ENCODE peak calls at places on chromosomes 5 and 9, in eight cellular contexts. One of them, this sample, is unnamed.
A peak's percentile ranks its signal among the peaks of the same experiment; 100 is the strongest.

GRCh38 chr5:1052641-1053390 is 44.2 kb downstream of the NKD2 start:
- DNase-seq in upper lobe of right lung: no peak
- DNase-seq in iPS DF 6.9: no peak
- DNase-seq in aorta: peak; percentile 42
- DNase-seq in CD8-positive, alpha-beta memory T cell: peak; percentile 12
- DNase-seq in CD8-positive, alpha-beta T cell: no peak
- DNase-seq in H7: peak; percentile 56
- DNase-seq in heart left ventricle: peak; percentile 57
- DNase-seq in this sample: no peak

GRCh38 chr9:82209797-82210470 is 221.4 kb downstream of the SPATA31D1 start:
- DNase-seq in upper lobe of right lung: no peak
- DNase-seq in iPS DF 6.9: no peak
- DNase-seq in aorta: no peak
- DNase-seq in CD8-positive, alpha-beta memory T cell: no peak
- DNase-seq in CD8-positive, alpha-beta T cell: no peak
- DNase-seq in H7: no peak
- DNase-seq in heart left ventricle: no peak
- DNase-seq in this sample: no peak

GRCh38 chr9:6973762-6974161 is 216.0 kb downstream of the KDM4C start:
- DNase-seq in upper lobe of right lung: no peak
- DNase-seq in iPS DF 6.9: no peak
- DNase-seq in aorta: no peak
- DNase-seq in CD8-positive, alpha-beta memory T cell: no peak
- DNase-seq in CD8-positive, alpha-beta T cell: no peak
- DNase-seq in H7: no peak
- DNase-seq in heart left ventricle: no peak
- DNase-seq in this sample: no peak

GRCh38 chr5:176693477-176693851 is 46.2 kb downstream of the TSPAN17 start:
- DNase-seq in upper lobe of right lung: peak; percentile 81
- DNase-seq in iPS DF 6.9: no peak
- DNase-seq in aorta: no peak
- DNase-seq in CD8-positive, alpha-beta memory T cell: no peak
- DNase-seq in CD8-positive, alpha-beta T cell: no peak
- DNase-seq in H7: no peak
- DNase-seq in heart left ventricle: no peak
- DNase-seq in this sample: no peak

GRCh38 chr5:27171696-27172362 is 133.4 kb upstream of the CDH9 start:
- DNase-seq in upper lobe of right lung: no peak
- DNase-seq in iPS DF 6.9: no peak
- DNase-seq in aorta: no peak
- DNase-seq in CD8-positive, alpha-beta memory T cell: no peak
- DNase-seq in CD8-positive, alpha-beta T cell: no peak
- DNase-seq in H7: peak; percentile 11
- DNase-seq in heart left ventricle: no peak
- DNase-seq in this sample: no peak

GRCh38 chr5:134275822-134276221 is 49.9 kb upstream of the PPP2CA start:
- DNase-seq in upper lobe of right lung: no peak
- DNase-seq in iPS DF 6.9: no peak
- DNase-seq in aorta: no peak
- DNase-seq in CD8-positive, alpha-beta memory T cell: no peak
- DNase-seq in CD8-positive, alpha-beta T cell: no peak
- DNase-seq in H7: no peak
- DNase-seq in heart left ventricle: no peak
- DNase-seq in this sample: no peak

GRCh38 chr5:5140051-5141010 is at the start of gene ADAMTS16:
- DNase-seq in upper lobe of right lung: no peak
- DNase-seq in iPS DF 6.9: no peak
- DNase-seq in aorta: no peak
- DNase-seq in CD8-positive, alpha-beta memory T cell: no peak
- DNase-seq in CD8-positive, alpha-beta T cell: no peak
- DNase-seq in H7: peak; percentile 89
- DNase-seq in heart left ventricle: no peak
- DNase-seq in this sample: peak; percentile 62

GRCh38 chr9:34782372-34782771 is 72.4 kb upstream of the CCL21 start:
- DNase-seq in upper lobe of right lung: no peak
- DNase-seq in iPS DF 6.9: no peak
- DNase-seq in aorta: no peak
- DNase-seq in CD8-positive, alpha-beta memory T cell: no peak
- DNase-seq in CD8-positive, alpha-beta T cell: no peak
- DNase-seq in H7: no peak
- DNase-seq in heart left ventricle: no peak
- DNase-seq in this sample: no peak

GRCh38 chr5:179841621-179842020 is 17.0 kb downstream of the MRNIP start:
- DNase-seq in upper lobe of right lung: no peak
- DNase-seq in iPS DF 6.9: no peak
- DNase-seq in aorta: no peak
- DNase-seq in CD8-positive, alpha-beta memory T cell: no peak
- DNase-seq in CD8-positive, alpha-beta T cell: no peak
- DNase-seq in H7: no peak
- DNase-seq in heart left ventricle: no peak
- DNase-seq in this sample: peak; percentile 56

GRCh38 chr5:113250341-113250953 is 184.3 kb downstream of the TSSK1B start:
- DNase-seq in upper lobe of right lung: no peak
- DNase-seq in iPS DF 6.9: no peak
- DNase-seq in aorta: peak; percentile 50
- DNase-seq in CD8-positive, alpha-beta memory T cell: no peak
- DNase-seq in CD8-positive, alpha-beta T cell: no peak
- DNase-seq in H7: no peak
- DNase-seq in heart left ventricle: peak; percentile 48
- DNase-seq in this sample: peak; percentile 91

GRCh38 chr9:2041736-2042135 is 26.6 kb downstream of the SMARCA2 start:
- DNase-seq in upper lobe of right lung: no peak
- DNase-seq in iPS DF 6.9: no peak
- DNase-seq in aorta: no peak
- DNase-seq in CD8-positive, alpha-beta memory T cell: no peak
- DNase-seq in CD8-positive, alpha-beta T cell: no peak
- DNase-seq in H7: no peak
- DNase-seq in heart left ventricle: no peak
- DNase-seq in this sample: no peak

GRCh38 chr9:2039294-2040180 is 24.4 kb downstream of the SMARCA2 start:
- DNase-seq in upper lobe of right lung: no peak
- DNase-seq in iPS DF 6.9: no peak
- DNase-seq in aorta: peak; percentile 33
- DNase-seq in CD8-positive, alpha-beta memory T cell: no peak
- DNase-seq in CD8-positive, alpha-beta T cell: no peak
- DNase-seq in H7: peak; percentile 29
- DNase-seq in heart left ventricle: no peak
- DNase-seq in this sample: peak; percentile 64

GRCh38 chr9:2043881-2044462 is 28.8 kb downstream of the SMARCA2 start:
- DNase-seq in upper lobe of right lung: no peak
- DNase-seq in iPS DF 6.9: no peak
- DNase-seq in aorta: no peak
- DNase-seq in CD8-positive, alpha-beta memory T cell: no peak
- DNase-seq in CD8-positive, alpha-beta T cell: no peak
- DNase-seq in H7: peak; percentile 49
- DNase-seq in heart left ventricle: no peak
- DNase-seq in this sample: no peak

GRCh38 chr9:2043243-2043642 is 28.1 kb downstream of the SMARCA2 start:
- DNase-seq in upper lobe of right lung: no peak
- DNase-seq in iPS DF 6.9: no peak
- DNase-seq in aorta: no peak
- DNase-seq in CD8-positive, alpha-beta memory T cell: no peak
- DNase-seq in CD8-positive, alpha-beta T cell: no peak
- DNase-seq in H7: no peak
- DNase-seq in heart left ventricle: no peak
- DNase-seq in this sample: no peak

GRCh38 chr9:2040828-2041227 is 25.7 kb downstream of the SMARCA2 start:
- DNase-seq in upper lobe of right lung: no peak
- DNase-seq in iPS DF 6.9: no peak
- DNase-seq in aorta: no peak
- DNase-seq in CD8-positive, alpha-beta memory T cell: no peak
- DNase-seq in CD8-positive, alpha-beta T cell: no peak
- DNase-seq in H7: no peak
- DNase-seq in heart left ventricle: no peak
- DNase-seq in this sample: no peak
- H3K36me3 ChIP-seq in upper lobe of right lung: peaks cover 44% of the 10 kb centered on the region
- H3K36me3 ChIP-seq in iPS DF 6.9: no peaks in the 10 kb centered on the region
- H3K36me3 ChIP-seq in aorta: peaks cover 8% of the 10 kb centered on the region
- H3K36me3 ChIP-seq in CD8-positive, alpha-beta memory T cell: peaks cover 52% of the 10 kb centered on the region
- H3K36me3 ChIP-seq in CD8-positive, alpha-beta T cell: peaks cover 37% of the 10 kb centered on the region
- H3K36me3 ChIP-seq in H7: no peaks in the 10 kb centered on the region
- H3K36me3 ChIP-seq in heart left ventricle: peaks cover 84% of the 10 kb centered on the region
- H3K36me3 ChIP-seq in this sample: peaks cover 23% of the 10 kb centered on the region

GRCh38 chr9:137035507-137035834 is 3.6 kb upstream of the FUT7 start:
- DNase-seq in upper lobe of right lung: no peak
- DNase-seq in iPS DF 6.9: no peak
- DNase-seq in aorta: no peak
- DNase-seq in CD8-positive, alpha-beta memory T cell: no peak
- DNase-seq in CD8-positive, alpha-beta T cell: no peak
- DNase-seq in H7: peak; percentile 89
- DNase-seq in heart left ventricle: no peak
- DNase-seq in this sample: no peak
- H3K36me3 ChIP-seq in upper lobe of right lung: no peaks in the 10 kb centered on the region
- H3K36me3 ChIP-seq in iPS DF 6.9: no peaks in the 10 kb centered on the region
- H3K36me3 ChIP-seq in aorta: no peaks in the 10 kb centered on the region
- H3K36me3 ChIP-seq in CD8-positive, alpha-beta memory T cell: no peaks in the 10 kb centered on the region
- H3K36me3 ChIP-seq in CD8-positive, alpha-beta T cell: no peaks in the 10 kb centered on the region
- H3K36me3 ChIP-seq in H7: no peaks in the 10 kb centered on the region
- H3K36me3 ChIP-seq in heart left ventricle: peaks cover 27% of the 10 kb centered on the region
- H3K36me3 ChIP-seq in this sample: peaks cover 20% of the 10 kb centered on the region

GRCh38 chr5:139236479-139236878 is 38.3 kb upstream of the SIL1 start:
- DNase-seq in upper lobe of right lung: no peak
- DNase-seq in iPS DF 6.9: no peak
- DNase-seq in aorta: no peak
- DNase-seq in CD8-positive, alpha-beta memory T cell: no peak
- DNase-seq in CD8-positive, alpha-beta T cell: no peak
- DNase-seq in H7: no peak
- DNase-seq in heart left ventricle: no peak
- DNase-seq in this sample: no peak
- H3K36me3 ChIP-seq in upper lobe of right lung: no peaks in the 10 kb centered on the region
- H3K36me3 ChIP-seq in iPS DF 6.9: no peaks in the 10 kb centered on the region
- H3K36me3 ChIP-seq in aorta: no peaks in the 10 kb centered on the region
- H3K36me3 ChIP-seq in CD8-positive, alpha-beta memory T cell: no peaks in the 10 kb centered on the region
- H3K36me3 ChIP-seq in CD8-positive, alpha-beta T cell: no peaks in the 10 kb centered on the region
- H3K36me3 ChIP-seq in H7: no peaks in the 10 kb centered on the region
- H3K36me3 ChIP-seq in heart left ventricle: no peaks in the 10 kb centered on the region
- H3K36me3 ChIP-seq in this sample: no peaks in the 10 kb centered on the region

DNA sequence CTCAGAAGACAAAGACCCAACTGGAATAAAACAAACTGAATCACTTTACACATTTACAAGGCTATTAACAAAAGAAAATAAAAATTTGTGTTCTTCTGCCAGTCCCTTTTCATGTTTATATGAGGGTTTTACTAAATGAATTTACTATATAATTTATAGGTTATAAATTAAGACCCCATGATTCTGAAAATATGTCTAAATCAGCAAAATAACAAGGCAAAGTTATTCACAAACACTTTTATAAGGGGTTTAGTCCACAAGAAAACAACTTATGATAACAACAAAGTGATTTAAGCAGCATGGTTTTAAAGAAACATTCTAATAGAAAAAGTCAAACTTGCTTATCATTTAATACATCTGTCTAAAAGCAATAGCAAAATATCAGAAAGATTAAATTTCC is 4.9 kb downstream of the MIER3 start:
- DNase-seq in upper lobe of right lung: no peak
- DNase-seq in iPS DF 6.9: no peak
- DNase-seq in aorta: no peak
- DNase-seq in CD8-positive, alpha-beta memory T cell: no peak
- DNase-seq in CD8-positive, alpha-beta T cell: no peak
- DNase-seq in H7: no peak
- DNase-seq in heart left ventricle: no peak
- DNase-seq in this sample: no peak
- H3K36me3 ChIP-seq in upper lobe of right lung: peaks cover 53% of the 10 kb centered on the region
- H3K36me3 ChIP-seq in iPS DF 6.9: peaks cover 5% of the 10 kb centered on the region
- H3K36me3 ChIP-seq in aorta: peaks cover 4% of the 10 kb centered on the region
- H3K36me3 ChIP-seq in CD8-positive, alpha-beta memory T cell: peaks cover 13% of the 10 kb centered on the region
- H3K36me3 ChIP-seq in CD8-positive, alpha-beta T cell: peaks cover 5% of the 10 kb centered on the region
- H3K36me3 ChIP-seq in H7: peaks cover 9% of the 10 kb centered on the region
- H3K36me3 ChIP-seq in heart left ventricle: peaks cover 75% of the 10 kb centered on the region
- H3K36me3 ChIP-seq in this sample: no peaks in the 10 kb centered on the region

DNA sequence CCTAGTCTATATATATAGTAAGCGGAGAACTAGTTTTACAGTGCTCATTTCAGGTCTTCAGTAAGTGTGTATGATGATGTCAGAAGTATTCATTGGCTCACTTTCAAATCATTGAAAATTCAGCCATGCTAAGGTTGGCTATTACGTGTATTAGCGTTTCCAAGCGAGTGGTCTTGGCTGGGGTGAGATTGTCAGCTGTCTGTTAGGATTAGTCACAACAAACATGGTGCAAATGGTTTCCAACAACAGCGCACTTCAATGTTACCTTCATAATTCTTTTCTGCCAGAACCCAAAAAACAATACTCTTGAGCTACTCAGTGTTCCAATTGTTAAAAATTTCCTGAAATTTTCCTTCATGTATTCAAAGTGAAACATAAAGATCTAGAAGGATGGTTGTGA is 283.0 kb downstream of the AOPEP start:
- DNase-seq in upper lobe of right lung: no peak
- DNase-seq in iPS DF 6.9: no peak
- DNase-seq in aorta: no peak
- DNase-seq in CD8-positive, alpha-beta memory T cell: no peak
- DNase-seq in CD8-positive, alpha-beta T cell: no peak
- DNase-seq in H7: no peak
- DNase-seq in heart left ventricle: no peak
- DNase-seq in this sample: no peak
- H3K36me3 ChIP-seq in upper lobe of right lung: peaks cover 19% of the 10 kb centered on the region
- H3K36me3 ChIP-seq in iPS DF 6.9: no peaks in the 10 kb centered on the region
- H3K36me3 ChIP-seq in aorta: peaks cover 9% of the 10 kb centered on the region
- H3K36me3 ChIP-seq in CD8-positive, alpha-beta memory T cell: no peaks in the 10 kb centered on the region
- H3K36me3 ChIP-seq in CD8-positive, alpha-beta T cell: no peaks in the 10 kb centered on the region
- H3K36me3 ChIP-seq in H7: no peaks in the 10 kb centered on the region
- H3K36me3 ChIP-seq in heart left ventricle: peaks cover 57% of the 10 kb centered on the region
- H3K36me3 ChIP-seq in this sample: peaks cover 4% of the 10 kb centered on the region

This sample was measured in sigmoid colon.